ENCODE peak calls at places on chromosomes 13 and 19, in seven cellular contexts. One of them, this sample, is unnamed.

GRCh38 chr19:30682576-30683536 is 310.7 kb downstream of the ZNF536 start:
- DNase-seq in tibial nerve: peak; percentile 74
- DNase-seq in neural progenitor cell: peak; percentile 80
- DNase-seq in heart right ventricle: peak; percentile 74
- DNase-seq in CD8-positive, alpha-beta T cell: peak; percentile 41
- DNase-seq in prostate gland: peak; percentile 59
- DNase-seq in PC-3: peak; percentile 70
- DNase-seq in this sample: no peak

GRCh38 chr13:33543631-33544030 is 258.1 kb upstream of the STARD13 start:
- DNase-seq in tibial nerve: no peak
- DNase-seq in CD8-positive, alpha-beta T cell: no peak
- DNase-seq in PC-3: peak; percentile 8
- DNase-seq in prostate gland: no peak
- DNase-seq in neural progenitor cell: peak; percentile 7
- DNase-seq in heart right ventricle: no peak
- DNase-seq in this sample: no peak

GRCh38 chr13:81957121-81957520 is 1616.2 kb upstream of the SPRY2 start:
- DNase-seq in prostate gland: no peak
- DNase-seq in tibial nerve: no peak
- DNase-seq in CD8-positive, alpha-beta T cell: no peak
- DNase-seq in neural progenitor cell: peak; percentile 15
- DNase-seq in PC-3: no peak
- DNase-seq in heart right ventricle: no peak
- DNase-seq in this sample: no peak

GRCh38 chr13:90835826-90836225 is 511.7 kb upstream of the MIR17HG start:
- DNase-seq in tibial nerve: no peak
- DNase-seq in PC-3: no peak
- DNase-seq in prostate gland: no peak
- DNase-seq in CD8-positive, alpha-beta T cell: no peak
- DNase-seq in neural progenitor cell: no peak
- DNase-seq in heart right ventricle: no peak
- DNase-seq in this sample: no peak

GRCh38 chr19:22332924-22333323 is 46.7 kb downstream of the ZNF729 start:
- DNase-seq in neural progenitor cell: no peak
- DNase-seq in CD8-positive, alpha-beta T cell: no peak
- DNase-seq in PC-3: peak; percentile 56
- DNase-seq in heart right ventricle: no peak
- DNase-seq in tibial nerve: no peak
- DNase-seq in prostate gland: no peak
- DNase-seq in this sample: no peak

GRCh38 chr19:46081928-46082727 is 41.3 kb upstream of the IGFL4 start:
- DNase-seq in CD8-positive, alpha-beta T cell: no peak
- DNase-seq in tibial nerve: no peak
- DNase-seq in neural progenitor cell: peak; percentile 65
- DNase-seq in prostate gland: peak; percentile 25
- DNase-seq in PC-3: peak; percentile 65
- DNase-seq in heart right ventricle: no peak
- DNase-seq in this sample: no peak

GRCh38 chr13:85241045-85241444 is 558.2 kb downstream of the SLITRK6 start:
- DNase-seq in prostate gland: no peak
- DNase-seq in PC-3: peak; percentile 89
- DNase-seq in CD8-positive, alpha-beta T cell: no peak
- DNase-seq in tibial nerve: no peak
- DNase-seq in neural progenitor cell: no peak
- DNase-seq in heart right ventricle: no peak
- DNase-seq in this sample: no peak

GRCh38 chr19:7923295-7924191 is 2.4 kb downstream of the CTXN1 start:
- DNase-seq in heart right ventricle: no peak
- DNase-seq in CD8-positive, alpha-beta T cell: no peak
- DNase-seq in neural progenitor cell: no peak
- DNase-seq in PC-3: no peak
- DNase-seq in tibial nerve: no peak
- DNase-seq in prostate gland: no peak
- DNase-seq in this sample: no peak

GRCh38 chr13:29435125-29435911 is 160.2 kb downstream of the SLC7A1 start:
- DNase-seq in tibial nerve: no peak
- DNase-seq in PC-3: peak; percentile 16
- DNase-seq in heart right ventricle: peak; percentile 26
- DNase-seq in prostate gland: no peak
- DNase-seq in neural progenitor cell: no peak
- DNase-seq in CD8-positive, alpha-beta T cell: no peak
- DNase-seq in this sample: no peak

GRCh38 chr13:25846227-25846984 is 205.4 kb downstream of the SHISA2 start:
- DNase-seq in prostate gland: no peak
- DNase-seq in neural progenitor cell: no peak
- DNase-seq in PC-3: peak; percentile 65
- DNase-seq in CD8-positive, alpha-beta T cell: no peak
- DNase-seq in heart right ventricle: no peak
- DNase-seq in tibial nerve: no peak
- DNase-seq in this sample: no peak

GRCh38 chr19:19064811-19065745 is 1.3 kb downstream of the SLC25A42 start:
- DNase-seq in tibial nerve: no peak
- DNase-seq in neural progenitor cell: no peak
- DNase-seq in prostate gland: no peak
- DNase-seq in heart right ventricle: no peak
- DNase-seq in CD8-positive, alpha-beta T cell: peak; percentile 15
- DNase-seq in PC-3: peak; percentile 19
- DNase-seq in this sample: no peak

GRCh38 chr13:46556380-46556779 is 3.4 kb downstream of the LRCH1 start:
- DNase-seq in PC-3: no peak
- DNase-seq in neural progenitor cell: no peak
- DNase-seq in prostate gland: no peak
- DNase-seq in heart right ventricle: no peak
- DNase-seq in CD8-positive, alpha-beta T cell: no peak
- DNase-seq in tibial nerve: no peak
- DNase-seq in this sample: no peak

GRCh38 chr19:13091400-13092161 is 11.1 kb downstream of the LYL1 start:
- DNase-seq in neural progenitor cell: peak; percentile 59
- DNase-seq in CD8-positive, alpha-beta T cell: no peak
- DNase-seq in heart right ventricle: peak; percentile 64
- DNase-seq in prostate gland: no peak
- DNase-seq in tibial nerve: no peak
- DNase-seq in PC-3: no peak
- DNase-seq in this sample: peak; percentile 94

GRCh38 chr19:1591421-1592022 is 1.1 kb downstream of the MBD3 start:
- DNase-seq in prostate gland: no peak
- DNase-seq in neural progenitor cell: peak; percentile 65
- DNase-seq in tibial nerve: no peak
- DNase-seq in CD8-positive, alpha-beta T cell: no peak
- DNase-seq in heart right ventricle: no peak
- DNase-seq in PC-3: no peak
- DNase-seq in this sample: peak; percentile 72

GRCh38 chr13:88068316-88068715 is 397.1 kb downstream of the SLITRK5 start:
- DNase-seq in PC-3: no peak
- DNase-seq in prostate gland: no peak
- DNase-seq in neural progenitor cell: no peak
- DNase-seq in heart right ventricle: no peak
- DNase-seq in tibial nerve: no peak
- DNase-seq in CD8-positive, alpha-beta T cell: no peak
- DNase-seq in this sample: no peak

GRCh38 chr13:39370554-39370953 is 232.4 kb downstream of the LHFPL6 start:
- DNase-seq in heart right ventricle: peak; percentile 37
- DNase-seq in tibial nerve: no peak
- DNase-seq in neural progenitor cell: no peak
- DNase-seq in PC-3: no peak
- DNase-seq in CD8-positive, alpha-beta T cell: no peak
- DNase-seq in prostate gland: peak; percentile 24
- DNase-seq in this sample: no peak

GRCh38 chr19:53870485-53870844 is 2.8 kb downstream of the MYADM start:
- DNase-seq in PC-3: no peak
- DNase-seq in neural progenitor cell: peak; percentile 63
- DNase-seq in tibial nerve: no peak
- DNase-seq in heart right ventricle: no peak
- DNase-seq in CD8-positive, alpha-beta T cell: no peak
- DNase-seq in prostate gland: no peak
- DNase-seq in this sample: no peak

GRCh38 chr19:35755550-35756371 is 1.1 kb downstream of the HSPB6 start:
- DNase-seq in prostate gland: peak; percentile 38
- DNase-seq in heart right ventricle: peak; percentile 93
- DNase-seq in PC-3: no peak
- DNase-seq in neural progenitor cell: peak; percentile 47
- DNase-seq in tibial nerve: peak; percentile 90
- DNase-seq in CD8-positive, alpha-beta T cell: peak; percentile 54
- DNase-seq in this sample: peak; percentile 98

GRCh38 chr19:50320596-50320995 is 8.6 kb downstream of the KCNC3 start:
- DNase-seq in PC-3: no peak
- DNase-seq in CD8-positive, alpha-beta T cell: no peak
- DNase-seq in prostate gland: no peak
- DNase-seq in neural progenitor cell: no peak
- DNase-seq in tibial nerve: no peak
- DNase-seq in heart right ventricle: no peak
- DNase-seq in this sample: no peak

GRCh38 chr19:35901055-35901644 is 810 bp upstream of the NFKBID start:
- DNase-seq in heart right ventricle: no peak
- DNase-seq in PC-3: peak; percentile 27
- DNase-seq in neural progenitor cell: no peak
- DNase-seq in CD8-positive, alpha-beta T cell: no peak
- DNase-seq in prostate gland: no peak
- DNase-seq in tibial nerve: no peak
- DNase-seq in this sample: no peak

GRCh38 chr13:49240017-49240416 is 7.7 kb upstream of the CDADC1 start:
- DNase-seq in neural progenitor cell: peak; percentile 39
- DNase-seq in tibial nerve: no peak
- DNase-seq in CD8-positive, alpha-beta T cell: peak; percentile 29
- DNase-seq in prostate gland: no peak
- DNase-seq in PC-3: peak; percentile 52
- DNase-seq in heart right ventricle: no peak
- DNase-seq in this sample: no peak

GRCh38 chr13:51845574-51846318 is 769 bp upstream of the TMEM272 start:
- DNase-seq in prostate gland: no peak
- DNase-seq in PC-3: no peak
- DNase-seq in heart right ventricle: no peak
- DNase-seq in neural progenitor cell: no peak
- DNase-seq in CD8-positive, alpha-beta T cell: no peak
- DNase-seq in tibial nerve: no peak
- DNase-seq in this sample: no peak

GRCh38 chr19:10209305-10209704 is 14.6 kb upstream of the DNMT1 start:
- DNase-seq in tibial nerve: no peak
- DNase-seq in PC-3: peak; percentile 67
- DNase-seq in CD8-positive, alpha-beta T cell: no peak
- DNase-seq in prostate gland: no peak
- DNase-seq in neural progenitor cell: no peak
- DNase-seq in heart right ventricle: no peak
- DNase-seq in this sample: no peak

GRCh38 chr19:51460164-51460992 is 2.1 kb upstream of the SIGLEC8 start:
- DNase-seq in heart right ventricle: no peak
- DNase-seq in neural progenitor cell: peak; percentile 13
- DNase-seq in tibial nerve: no peak
- DNase-seq in prostate gland: no peak
- DNase-seq in CD8-positive, alpha-beta T cell: no peak
- DNase-seq in PC-3: peak; percentile 20
- DNase-seq in this sample: peak; percentile 57

GRCh38 chr19:51456541-51457290 is 1.5 kb downstream of the SIGLEC8 start:
- DNase-seq in PC-3: no peak
- DNase-seq in prostate gland: no peak
- DNase-seq in heart right ventricle: no peak
- DNase-seq in CD8-positive, alpha-beta T cell: no peak
- DNase-seq in neural progenitor cell: no peak
- DNase-seq in tibial nerve: no peak
- DNase-seq in this sample: no peak

GRCh38 chr19:51458051-51458645 is at the start of gene SIGLEC8:
- DNase-seq in tibial nerve: no peak
- DNase-seq in prostate gland: no peak
- DNase-seq in PC-3: no peak
- DNase-seq in neural progenitor cell: no peak
- DNase-seq in heart right ventricle: no peak
- DNase-seq in CD8-positive, alpha-beta T cell: no peak
- DNase-seq in this sample: peak; percentile 50

GRCh38 chr19:51457351-51458013 is 772 bp downstream of the SIGLEC8 start:
- DNase-seq in PC-3: no peak
- DNase-seq in CD8-positive, alpha-beta T cell: no peak
- DNase-seq in prostate gland: no peak
- DNase-seq in tibial nerve: no peak
- DNase-seq in neural progenitor cell: no peak
- DNase-seq in heart right ventricle: no peak
- DNase-seq in this sample: peak; percentile 61

DNA sequence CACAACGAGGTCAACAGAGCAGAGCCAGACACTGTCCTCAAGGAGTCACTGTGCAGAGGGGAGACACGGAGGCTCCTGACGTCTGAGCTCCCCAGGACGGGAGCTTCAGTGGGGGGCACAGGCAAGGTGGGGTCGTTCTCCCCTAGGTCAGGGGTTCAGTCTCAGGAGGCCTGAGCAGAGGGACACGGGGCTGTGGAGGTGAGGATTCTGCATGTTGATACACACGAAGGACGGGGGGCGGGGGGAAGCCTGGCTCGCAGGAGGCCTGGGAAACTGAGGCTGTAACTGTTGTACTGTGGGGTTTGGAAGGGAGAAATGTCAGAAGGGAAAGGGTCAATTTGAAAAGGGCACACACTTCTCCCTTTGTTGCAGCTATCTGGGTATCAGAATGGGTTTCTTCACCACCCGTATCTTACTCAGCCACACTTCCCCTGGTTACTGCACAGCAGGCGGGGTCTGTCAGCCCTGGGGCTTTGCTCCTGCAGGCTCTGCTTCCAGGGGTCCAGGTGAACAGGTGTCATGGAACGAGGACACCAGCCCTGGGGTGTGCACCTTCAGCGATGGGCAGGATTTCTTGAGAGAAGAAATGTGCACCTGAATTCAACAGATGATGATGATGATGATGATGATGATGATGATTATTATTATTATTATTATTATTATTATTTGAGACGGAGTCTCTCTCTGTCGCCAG is 792 bp upstream of the SIGLEC8 start:
- DNase-seq in tibial nerve: no peak
- DNase-seq in prostate gland: no peak
- DNase-seq in CD8-positive, alpha-beta T cell: no peak
- DNase-seq in PC-3: no peak
- DNase-seq in heart right ventricle: no peak
- DNase-seq in neural progenitor cell: no peak
- DNase-seq in this sample: peak; percentile 49
- H3K4me3 ChIP-seq in tibial nerve: no peak overlapping the region
- H3K4me3 ChIP-seq in prostate gland: no peak overlapping the region
- H3K4me3 ChIP-seq in CD8-positive, alpha-beta T cell: no peak overlapping the region
- H3K4me3 ChIP-seq in PC-3: no peak overlapping the region
- H3K4me3 ChIP-seq in heart right ventricle: no peak overlapping the region
- H3K4me3 ChIP-seq in neural progenitor cell: no peak overlapping the region
- H3K4me3 ChIP-seq in this sample: no peak overlapping the region

GRCh38 chr13:113758651-113759524 is at the start of gene TMEM255B:
- DNase-seq in neural progenitor cell: peak; percentile 91
- DNase-seq in CD8-positive, alpha-beta T cell: peak; percentile 75
- DNase-seq in tibial nerve: peak; percentile 69
- DNase-seq in heart right ventricle: peak; percentile 90
- DNase-seq in prostate gland: peak; percentile 71
- DNase-seq in PC-3: peak; percentile 71
- DNase-seq in this sample: peak; percentile 87
- TF ChIP-seq CTCF in neural progenitor cell: peak; percentile 51
- TF ChIP-seq CTCF in CD8-positive, alpha-beta T cell: peak; percentile 50
- TF ChIP-seq CTCF in tibial nerve: peak; percentile 51
- TF ChIP-seq CTCF in heart right ventricle: peak; percentile 45
- TF ChIP-seq CTCF in prostate gland: peak; percentile 41
- TF ChIP-seq CTCF in PC-3: no peak
- TF ChIP-seq CTCF in this sample: no peak

GRCh38 chr13:20561731-20562130 is 5.2 kb upstream of the IFT88 start:
- DNase-seq in tibial nerve: no peak
- DNase-seq in CD8-positive, alpha-beta T cell: no peak
- DNase-seq in prostate gland: no peak
- DNase-seq in neural progenitor cell: no peak
- DNase-seq in PC-3: no peak
- DNase-seq in heart right ventricle: no peak
- DNase-seq in this sample: no peak
- H3K27ac ChIP-seq in tibial nerve: no peak overlapping the region
- H3K27ac ChIP-seq in CD8-positive, alpha-beta T cell: no peak overlapping the region
- H3K27ac ChIP-seq in prostate gland: no peak overlapping the region
- H3K27ac ChIP-seq in neural progenitor cell: no peak overlapping the region
- H3K27ac ChIP-seq in PC-3: no peak overlapping the region
- H3K27ac ChIP-seq in heart right ventricle: no peak overlapping the region
- H3K27ac ChIP-seq in this sample: no peak overlapping the region

GRCh38 chr13:112574476-112575294 is 13.3 kb downstream of the TUBGCP3 start:
- DNase-seq in tibial nerve: no peak
- DNase-seq in PC-3: no peak
- DNase-seq in prostate gland: no peak
- DNase-seq in neural progenitor cell: no peak
- DNase-seq in CD8-positive, alpha-beta T cell: no peak
- DNase-seq in heart right ventricle: no peak
- DNase-seq in this sample: no peak
- H3K4me3 ChIP-seq in tibial nerve: no peak overlapping the region
- H3K4me3 ChIP-seq in PC-3: no peak overlapping the region
- H3K4me3 ChIP-seq in prostate gland: no peak overlapping the region
- H3K4me3 ChIP-seq in neural progenitor cell: no peak overlapping the region
- H3K4me3 ChIP-seq in CD8-positive, alpha-beta T cell: no peak overlapping the region
- H3K4me3 ChIP-seq in heart right ventricle: no peak overlapping the region
- H3K4me3 ChIP-seq in this sample: no peak overlapping the region

This sample was measured in coronary artery.